ENCODE peak calls at places on chromosomes 2 and 18, in eight cellular contexts. S is upper lobe of right lung, U is NCI-H1436 treated with DMSO at 0.1 percent for 48 hours, K is endothelial cell of umbilical vein, V is AG09319, J is BJ, Z is omental fat pad, A is SHP77. R is an unnamed sample.

GRCh38 chr18:27361477-27361876 is 176.4 kb upstream of the CHST9 start:
- DNase-seq in U (no peak), Z (no peak), S (no peak), A (no peak), K (no peak), V (no peak), J (no peak), R (no peak)

GRCh38 chr18:23226386-23226785 is 91.1 kb downstream of the CABLES1 start:
- DNase-seq in Z (no peak), S (no peak), K (peak; percentile 91), A (no peak), V (no peak), J (no peak), U (no peak), R (no peak)

GRCh38 chr2:12717191-12717987 is 653 bp downstream of the TRIB2 start:
- DNase-seq in J (no peak), S (peak; percentile 84), K (peak; percentile 74), Z (no peak), V (no peak), A (peak; percentile 48), U (no peak), R (peak; percentile 70)

GRCh38 chr2:192151848-192152247 is 42.9 kb downstream of the TMEFF2 start:
- DNase-seq in A (peak; percentile 86), K (no peak), Z (no peak), J (no peak), V (no peak), S (no peak), U (peak; percentile 24), R (no peak)

GRCh38 chr2:207531024-207531411 is 1.3 kb downstream of the CREB1 start:
- DNase-seq in V (no peak), Z (no peak), J (no peak), U (no peak), A (no peak), K (no peak), S (no peak), R (no peak)

GRCh38 chr2:38856165-38856564 is 19.6 kb downstream of the DHX57 start:
- DNase-seq in V (no peak), K (no peak), A (no peak), J (no peak), S (no peak), U (no peak), Z (no peak), R (no peak)

GRCh38 chr2:10094271-10094814 is 14.1 kb upstream of the CYS1 start:
- DNase-seq in V (no peak), S (no peak), U (no peak), K (no peak), A (no peak), Z (no peak), J (no peak), R (no peak)

GRCh38 chr2:68190991-68191731 is 33.5 kb downstream of the PNO1 start:
- DNase-seq in J (peak; percentile 57), V (peak; percentile 64), A (no peak), Z (no peak), S (no peak), K (peak; percentile 32), U (no peak), R (no peak)

GRCh38 chr18:58552057-58552461 is 76.8 kb downstream of the ALPK2 start:
- DNase-seq in J (no peak), A (peak; percentile 6), Z (no peak), U (no peak), K (no peak), V (no peak), S (no peak), R (no peak)

GRCh38 chr2:103773884-103774283 is 1012.1 kb downstream of the TMEM182 start:
- DNase-seq in U (no peak), A (no peak), V (no peak), Z (no peak), S (no peak), J (no peak), K (no peak), R (no peak)

GRCh38 chr2:72031346-72032115 is 116.1 kb downstream of the CYP26B1 start:
- DNase-seq in K (no peak), V (no peak), Z (no peak), U (no peak), S (peak; percentile 48), A (no peak), J (no peak), R (no peak)

GRCh38 chr2:58539973-58540372 is 298.8 kb upstream of the FANCL start:
- DNase-seq in J (no peak), K (no peak), U (no peak), S (no peak), Z (no peak), A (no peak), V (no peak), R (peak; percentile 52)

GRCh38 chr18:45590060-45590537 is 25.2 kb upstream of the SLC14A2 start:
- DNase-seq in S (no peak), U (no peak), A (no peak), J (peak; percentile 26), Z (no peak), V (no peak), K (no peak), R (no peak)

GRCh38 chr2:209208211-209208610 is 215.6 kb upstream of the MAP2 start:
- DNase-seq in V (no peak), K (no peak), J (no peak), U (no peak), Z (no peak), A (no peak), S (no peak), R (peak; percentile 37)

GRCh38 chr2:232741284-232741683 is 35.1 kb downstream of the KCNJ13 start:
- DNase-seq in S (no peak), K (no peak), U (no peak), A (no peak), J (no peak), Z (no peak), V (no peak), R (no peak)

GRCh38 chr2:170298115-170298514 is 120.2 kb downstream of the MYO3B start:
- DNase-seq in U (no peak), V (no peak), S (no peak), K (no peak), A (no peak), Z (no peak), J (no peak), R (no peak)

GRCh38 chr2:202061695-202062094 is 11.4 kb upstream of the KIAA2012 start:
- DNase-seq in J (no peak), Z (no peak), K (no peak), A (no peak), U (no peak), S (no peak), V (no peak), R (no peak)

GRCh38 chr2:69715964-69716363 is 26.0 kb upstream of the ANXA4 start:
- DNase-seq in J (no peak), V (no peak), Z (no peak), A (no peak), S (no peak), K (no peak), U (no peak), R (no peak)

R was measured in neuronal stem cell.